ENCODE peak calls at places on chromosomes 7 and 10, in four cellular contexts. E is BJ, T is GM13977, S is spleen. M is an unnamed sample.

GRCh38 chr10:70540089-70540788 is 61.7 kb downstream of the PALD1 start:
- DNase-seq in E (no peak), T (peak; percentile 78), S (no peak), M (peak; percentile 73)

GRCh38 chr10:71705582-71705981 is 14.0 kb downstream of the C10orf105 start:
- DNase-seq in T (no peak), E (no peak), S (no peak), M (no peak)

GRCh38 chr10:84176351-84176750 is 2.8 kb downstream of the GPR15LG start:
- DNase-seq in T (no peak), S (no peak), E (no peak), M (peak; percentile 5)

GRCh38 chr7:17946591-17946990 is 6.3 kb upstream of the SNX13 start:
- DNase-seq in E (no peak), T (peak; percentile 42), S (no peak), M (peak; percentile 31)

GRCh38 chr7:5266148-5267028 is 16.4 kb upstream of the SLC29A4 start:
- DNase-seq in S (no peak), T (no peak), E (no peak), M (no peak)

GRCh38 chr7:94449151-94449725 is 54.5 kb downstream of the COL1A2 start:
- DNase-seq in S (no peak), E (no peak), T (peak; percentile 38), M (peak; percentile 26)

GRCh38 chr7:150927954-150928340 is 50.2 kb downstream of the KCNH2 start:
- DNase-seq in E (no peak), S (no peak), T (no peak), M (no peak)

GRCh38 chr7:118169146-118169545 is 14.8 kb upstream of the LSM8 start:
- DNase-seq in E (no peak), T (no peak), S (no peak), M (no peak)

GRCh38 chr7:55140221-55140980 is 121.6 kb downstream of the EGFR start:
- DNase-seq in E (no peak), S (no peak), T (peak; percentile 77), M (peak; percentile 67)

GRCh38 chr10:44863344-44864041 is 47.6 kb upstream of the TMEM72 start:
- DNase-seq in S (no peak), T (no peak), E (no peak), M (no peak)

GRCh38 chr7:81209059-81209458 is 290.2 kb upstream of the SEMA3C start:
- DNase-seq in E (no peak), S (no peak), T (no peak), M (no peak)

GRCh38 chr7:13542451-13542850 is 447.0 kb downstream of the ETV1 start:
- DNase-seq in T (no peak), S (no peak), E (no peak), M (no peak)

GRCh38 chr7:7848245-7848644 is 120.4 kb upstream of the GLCCI1 start:
- DNase-seq in T (no peak), E (no peak), S (no peak), M (no peak)

GRCh38 chr10:60615551-60615950 is 162.7 kb upstream of the CDK1 start:
- DNase-seq in S (no peak), T (no peak), E (no peak), M (no peak)

GRCh38 chr10:3339531-3339950 is 167.0 kb upstream of the PITRM1 start:
- DNase-seq in T (no peak), E (no peak), S (peak; percentile 54), M (no peak)

GRCh38 chr10:80413152-80413996 is 5.0 kb downstream of the PRXL2A start:
- DNase-seq in S (no peak), E (peak; percentile 9), T (no peak), M (no peak)

GRCh38 chr7:140876519-140877248 is 48.0 kb downstream of the BRAF start:
- DNase-seq in E (peak; percentile 24), T (no peak), S (no peak), M (peak; percentile 28)

GRCh38 chr10:3655528-3655927 is 129.5 kb downstream of the KLF6 start:
- DNase-seq in E (no peak), S (no peak), T (no peak), M (no peak)

GRCh38 chr10:104246981-104247380 is 7.7 kb upstream of the GSTO1 start:
- DNase-seq in T (no peak), E (no peak), S (no peak), M (no peak)

GRCh38 chr10:106582291-106582690 is 582.2 kb downstream of the SORCS1 start:
- DNase-seq in E (no peak), T (no peak), S (no peak), M (no peak)

GRCh38 chr10:90960355-90960814 is 39.5 kb upstream of the ANKRD1 start:
- DNase-seq in E (peak; percentile 77), S (no peak), T (peak; percentile 52), M (peak; percentile 24)

DNA sequence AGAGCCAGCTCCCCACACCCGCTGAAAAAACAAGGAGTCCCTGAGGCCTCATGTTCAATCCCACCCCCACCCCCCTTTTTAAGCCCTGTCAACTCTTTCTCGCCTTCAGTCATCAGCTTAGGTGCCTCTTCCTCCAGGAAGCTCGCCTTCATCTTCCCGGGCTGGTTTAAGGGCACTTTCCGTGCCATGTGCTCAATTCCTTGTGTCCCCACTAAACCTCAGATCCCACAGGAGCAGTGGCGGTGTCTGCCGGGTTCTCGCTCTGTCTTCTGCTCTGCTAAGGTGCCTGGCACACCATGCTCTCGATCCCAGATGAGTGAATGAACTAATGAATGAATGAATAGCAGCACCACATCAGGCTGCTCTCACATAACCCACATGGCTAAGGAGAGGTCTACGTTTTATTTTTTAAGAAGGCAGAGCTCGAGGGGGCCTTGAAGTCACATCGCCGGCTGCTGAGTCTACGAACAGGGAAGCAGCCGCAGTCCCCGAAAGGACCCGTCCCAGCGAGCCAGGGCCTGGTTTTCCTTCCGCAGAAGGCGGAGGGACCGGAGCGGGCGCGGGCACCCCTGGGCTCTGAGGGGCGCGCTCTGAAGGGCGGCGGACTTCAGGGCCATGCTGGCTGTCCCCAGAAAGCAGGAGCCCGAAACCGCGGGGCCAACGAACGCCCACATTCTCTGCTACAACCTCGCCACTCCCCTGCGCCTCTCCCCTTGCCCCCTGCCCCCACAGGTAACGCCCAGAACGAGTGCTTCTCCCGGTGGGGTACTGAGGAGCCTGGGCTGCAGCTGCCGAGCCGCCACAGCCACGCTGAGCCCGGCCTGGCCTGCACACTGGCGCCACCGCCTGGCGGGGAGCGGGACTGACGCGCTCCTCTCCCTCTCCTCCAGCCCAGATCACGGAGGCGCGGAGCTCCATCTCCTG is 73.4 kb upstream of the KCNMA1 start:
- DNase-seq in T (peak; percentile 84), S (peak; percentile 93), E (no peak), M (peak; percentile 87)
- TF ChIP-seq CTCF in T (peak; percentile 99), S (peak; percentile 82), E (peak; percentile 99), M (peak; percentile 99)

GRCh38 chr10:94103192-94103591 is 109.5 kb downstream of the PLCE1 start:
- DNase-seq in T (no peak), E (no peak), S (no peak), M (no peak)

GRCh38 chr10:94103902-94104301 is 110.2 kb downstream of the PLCE1 start:
- DNase-seq in T (no peak), E (peak; percentile 89), S (no peak), M (no peak)

GRCh38 chr10:94105226-94105625 is 111.5 kb downstream of the PLCE1 start:
- DNase-seq in E (no peak), S (no peak), T (no peak), M (no peak)

GRCh38 chr10:94104316-94105060 is 110.8 kb downstream of the PLCE1 start:
- DNase-seq in T (no peak), E (no peak), S (no peak), M (no peak)

DNA sequence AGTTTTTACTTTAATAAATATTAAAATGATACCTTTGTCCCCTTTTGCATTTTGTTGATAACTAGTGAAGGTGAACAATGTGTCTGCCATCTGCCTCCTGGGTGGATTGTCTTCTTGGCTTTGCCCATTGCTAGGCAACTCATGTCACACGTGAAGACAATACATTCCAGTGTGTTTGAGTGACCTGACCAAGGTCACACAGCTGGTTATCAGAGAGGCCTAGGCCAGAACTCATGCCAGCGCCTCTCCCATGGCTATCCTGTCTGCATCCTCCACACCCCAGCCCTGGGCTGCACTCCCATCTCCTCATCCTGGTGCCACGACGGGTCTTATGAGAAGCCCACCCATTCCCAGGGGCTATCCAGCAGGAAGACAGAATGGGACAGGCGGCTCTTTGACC is 108.7 kb downstream of the PLCE1 start:
- DNase-seq in T (no peak), E (no peak), S (peak; percentile 76), M (no peak)
- TF ChIP-seq CTCF in T (no peak), E (no peak), S (no peak), M (no peak)

GRCh38 chr10:131003455-131003854 is 308.1 kb downstream of the TCERG1L start:
- DNase-seq in E (no peak), T (no peak), S (no peak), M (no peak)

GRCh38 chr10:131009801-131010200 is 301.7 kb downstream of the TCERG1L start:
- DNase-seq in E (no peak), S (no peak), T (no peak), M (no peak)

GRCh38 chr10:131010965-131011575 is 300.5 kb downstream of the TCERG1L start:
- DNase-seq in E (no peak), T (no peak), S (peak; percentile 43), M (no peak)

GRCh38 chr10:131002031-131002861 is 309.3 kb downstream of the TCERG1L start:
- DNase-seq in S (peak; percentile 27), E (no peak), T (no peak), M (no peak)

DNA sequence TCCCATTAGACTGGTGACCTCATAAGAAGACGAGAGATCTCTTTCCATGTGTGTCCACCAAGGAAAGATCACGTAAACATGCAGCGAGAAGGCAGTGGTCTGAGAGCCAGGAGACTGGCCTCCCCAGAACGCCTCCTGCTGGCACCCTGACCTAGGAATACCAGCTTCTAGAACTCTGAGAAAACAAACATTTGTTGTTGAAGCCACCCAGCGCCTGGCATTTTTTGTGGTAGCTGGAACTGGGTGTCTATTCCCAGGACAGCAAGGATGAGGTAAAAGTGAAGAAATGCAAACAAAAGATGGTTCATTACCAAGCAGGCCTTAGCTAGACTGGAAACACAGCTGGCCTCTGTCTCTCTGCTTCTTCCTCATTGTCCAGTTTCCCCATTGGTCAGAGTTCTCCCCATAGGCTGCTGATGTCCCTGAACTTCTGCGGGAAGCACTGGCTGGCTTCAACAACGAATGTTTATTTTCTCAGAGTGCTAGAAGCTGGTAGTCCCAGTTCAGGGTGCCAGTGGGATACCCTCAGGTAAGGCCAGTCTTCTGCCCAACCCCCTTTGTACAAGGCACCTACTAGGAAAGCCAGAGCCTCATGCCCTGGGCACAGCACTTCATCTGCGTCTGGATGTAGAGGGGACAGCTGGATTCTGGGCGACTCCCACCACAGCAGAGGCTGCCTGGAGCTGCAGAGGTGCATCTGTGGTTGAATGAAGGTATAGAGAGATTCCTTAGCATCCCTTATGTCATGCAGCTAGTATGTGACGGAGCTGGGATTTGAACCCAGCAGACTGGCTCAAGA is 304.9 kb downstream of the TCERG1L start:
- DNase-seq in S (peak; percentile 58), T (no peak), E (no peak), M (no peak)
- TF ChIP-seq CTCF in S (no peak), T (no peak), E (no peak), M (no peak)

GRCh38 chr10:133211959-133212852 is 17.8 kb upstream of the UTF1 start:
- DNase-seq in S (no peak), T (no peak), E (no peak), M (no peak)
- TF ChIP-seq CTCF in S (no peak), T (no peak), E (no peak), M (no peak)

DNA sequence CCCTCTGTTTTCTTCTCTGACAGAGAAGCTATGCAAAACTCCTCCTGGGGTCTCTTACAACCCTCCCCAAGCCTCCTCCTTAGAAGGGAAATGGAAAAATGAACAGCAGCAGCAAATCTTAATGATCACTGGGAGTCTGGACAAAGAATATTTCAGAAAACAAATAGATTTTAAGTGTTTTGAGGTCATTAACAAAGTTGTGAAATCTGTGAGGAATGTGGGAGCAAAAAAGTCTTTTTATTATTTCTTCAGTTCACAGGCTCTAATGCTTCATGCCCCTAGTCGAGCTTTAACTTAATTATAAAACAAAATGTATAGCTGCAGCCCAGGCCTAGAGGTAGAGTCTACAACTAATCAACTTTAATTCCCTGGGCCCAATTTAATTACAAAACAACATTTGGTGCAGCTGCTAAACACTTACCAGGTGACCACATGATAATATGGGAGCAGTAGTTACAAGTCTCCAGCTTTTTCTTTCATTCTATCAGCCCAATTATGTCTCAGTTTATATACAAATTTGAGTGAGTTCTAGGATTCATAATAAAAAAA is 293.2 kb downstream of the THSD7A start:
- DNase-seq in S (no peak), T (no peak), E (no peak), M (no peak)
- TF ChIP-seq CTCF in S (no peak), T (no peak), E (no peak), M (no peak)

M was measured in GM10248.